ENCODE peak calls at places on chromosomes 4 and X, in four cellular contexts. One of them, this sample, is unnamed.

GRCh38 chr4:21768349-21769310 is 179.9 kb downstream of the KCNIP4 start:
- DNase-seq in WTC11: no peak
- DNase-seq in K562: peak
- DNase-seq in HepG2: peak
- DNase-seq in this sample: peak

GRCh38 chr4:76831475-76832390 is 66.2 kb downstream of the SOWAHB start:
- DNase-seq in WTC11: no peak
- DNase-seq in K562: no peak
- DNase-seq in HepG2: peak
- DNase-seq in this sample: no peak

GRCh38 chr4:175330652-175331051 is 412.5 kb downstream of the ADAM29 start:
- DNase-seq in WTC11: no peak
- DNase-seq in K562: no peak
- DNase-seq in HepG2: no peak
- DNase-seq in this sample: no peak

GRCh38 chr4:91116861-91117260 is 989.7 kb downstream of the CCSER1 start:
- DNase-seq in WTC11: no peak
- DNase-seq in K562: no peak
- DNase-seq in HepG2: no peak
- DNase-seq in this sample: no peak

GRCh38 chr4:175560628-175561027 is 251.4 kb downstream of the GPM6A start:
- DNase-seq in WTC11: no peak
- DNase-seq in K562: no peak
- DNase-seq in HepG2: no peak
- DNase-seq in this sample: peak

GRCh38 chr4:70895846-70896435 is 6.2 kb upstream of the MOB1B start:
- DNase-seq in WTC11: no peak
- DNase-seq in K562: no peak
- DNase-seq in HepG2: no peak
- DNase-seq in this sample: no peak

GRCh38 chrX:118644378-118644777 is 83.0 kb upstream of the IL13RA1 start:
- DNase-seq in WTC11: no peak
- DNase-seq in K562: peak
- DNase-seq in HepG2: peak
- DNase-seq in this sample: peak

GRCh38 chr4:124178449-124179021 is 534.0 kb downstream of the ANKRD50 start:
- DNase-seq in WTC11: no peak
- DNase-seq in K562: no peak
- DNase-seq in HepG2: no peak
- DNase-seq in this sample: no peak

GRCh38 chr4:16089156-16089555 is 5.3 kb upstream of the PROM1 start:
- DNase-seq in WTC11: no peak
- DNase-seq in K562: no peak
- DNase-seq in HepG2: no peak
- DNase-seq in this sample: no peak

GRCh38 chr4:10317345-10317744 is 139.9 kb downstream of the ZNF518B start:
- DNase-seq in WTC11: no peak
- DNase-seq in K562: no peak
- DNase-seq in HepG2: no peak
- DNase-seq in this sample: no peak

GRCh38 chrX:119573840-119574393 is 446 bp upstream of the UBE2A start:
- DNase-seq in WTC11: no peak
- DNase-seq in K562: peak
- DNase-seq in HepG2: peak
- DNase-seq in this sample: peak

GRCh38 chr4:15244354-15244753 is 183.5 kb upstream of the C1QTNF7 start:
- DNase-seq in WTC11: no peak
- DNase-seq in K562: no peak
- DNase-seq in HepG2: no peak
- DNase-seq in this sample: no peak

GRCh38 chr4:24969486-24969885 is 56.6 kb upstream of the CCDC149 start:
- DNase-seq in WTC11: no peak
- DNase-seq in K562: no peak
- DNase-seq in HepG2: no peak
- DNase-seq in this sample: no peak

GRCh38 chr4:101292214-101292613 is 55.1 kb downstream of the PPP3CA start:
- DNase-seq in WTC11: no peak
- DNase-seq in K562: no peak
- DNase-seq in HepG2: no peak
- DNase-seq in this sample: no peak

GRCh38 chr4:112840061-112840460 is 203.1 kb downstream of the LARP7 start:
- DNase-seq in WTC11: no peak
- DNase-seq in K562: no peak
- DNase-seq in HepG2: no peak
- DNase-seq in this sample: no peak
- TF ChIP-seq NR3C1 in WTC11: no peak
- TF ChIP-seq NR3C1 in K562: no peak
- TF ChIP-seq NR3C1 in HepG2: no peak
- TF ChIP-seq NR3C1 in this sample: no peak

DNA sequence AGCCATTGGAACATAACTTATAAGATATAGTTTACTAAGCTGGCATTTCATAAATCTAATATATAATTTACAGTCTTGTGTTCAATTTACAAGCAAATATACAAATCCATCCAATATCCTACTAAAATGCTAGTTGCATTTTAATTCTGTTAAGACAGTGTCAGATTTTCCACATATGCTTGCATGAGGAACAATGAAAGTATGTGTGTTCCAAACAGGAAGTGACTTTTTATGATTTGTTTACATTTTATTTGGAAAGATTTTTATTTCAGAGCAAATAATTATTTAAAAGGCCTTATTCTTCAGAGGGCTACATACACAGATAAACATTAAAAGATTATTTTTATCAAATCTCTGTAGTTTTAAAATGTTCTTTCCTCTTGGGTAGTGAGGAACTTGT is 130.1 kb downstream of the KLHL34 start:
- DNase-seq in WTC11: no peak
- DNase-seq in K562: no peak
- DNase-seq in HepG2: no peak
- DNase-seq in this sample: no peak
- TF ChIP-seq NR3C1 in WTC11: no peak
- TF ChIP-seq NR3C1 in K562: no peak
- TF ChIP-seq NR3C1 in HepG2: no peak
- TF ChIP-seq NR3C1 in this sample: no peak

DNA sequence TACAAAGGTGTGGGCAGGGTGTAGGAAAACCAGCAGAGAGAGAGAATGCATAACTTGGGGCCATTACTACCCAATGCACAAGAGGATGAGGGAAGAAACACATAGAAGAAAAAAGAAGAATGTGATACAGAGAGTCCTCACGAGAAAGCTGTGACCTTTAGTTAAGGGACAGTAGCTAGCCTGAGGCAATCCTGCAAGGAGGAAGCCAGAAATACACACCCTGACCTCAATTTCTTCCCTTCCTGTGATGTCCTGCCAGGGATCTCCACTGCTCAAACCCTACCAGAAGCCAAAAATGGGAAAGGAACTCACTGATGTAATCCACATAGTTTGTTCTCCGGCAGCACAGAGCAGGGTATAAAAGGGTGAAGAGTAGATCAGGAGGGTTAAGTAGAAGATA is 17.8 kb upstream of the XKRX start:
- DNase-seq in WTC11: no peak
- DNase-seq in K562: no peak
- DNase-seq in HepG2: no peak
- DNase-seq in this sample: no peak
- TF ChIP-seq NR3C1 in WTC11: no peak
- TF ChIP-seq NR3C1 in K562: no peak
- TF ChIP-seq NR3C1 in HepG2: no peak
- TF ChIP-seq NR3C1 in this sample: no peak

DNA sequence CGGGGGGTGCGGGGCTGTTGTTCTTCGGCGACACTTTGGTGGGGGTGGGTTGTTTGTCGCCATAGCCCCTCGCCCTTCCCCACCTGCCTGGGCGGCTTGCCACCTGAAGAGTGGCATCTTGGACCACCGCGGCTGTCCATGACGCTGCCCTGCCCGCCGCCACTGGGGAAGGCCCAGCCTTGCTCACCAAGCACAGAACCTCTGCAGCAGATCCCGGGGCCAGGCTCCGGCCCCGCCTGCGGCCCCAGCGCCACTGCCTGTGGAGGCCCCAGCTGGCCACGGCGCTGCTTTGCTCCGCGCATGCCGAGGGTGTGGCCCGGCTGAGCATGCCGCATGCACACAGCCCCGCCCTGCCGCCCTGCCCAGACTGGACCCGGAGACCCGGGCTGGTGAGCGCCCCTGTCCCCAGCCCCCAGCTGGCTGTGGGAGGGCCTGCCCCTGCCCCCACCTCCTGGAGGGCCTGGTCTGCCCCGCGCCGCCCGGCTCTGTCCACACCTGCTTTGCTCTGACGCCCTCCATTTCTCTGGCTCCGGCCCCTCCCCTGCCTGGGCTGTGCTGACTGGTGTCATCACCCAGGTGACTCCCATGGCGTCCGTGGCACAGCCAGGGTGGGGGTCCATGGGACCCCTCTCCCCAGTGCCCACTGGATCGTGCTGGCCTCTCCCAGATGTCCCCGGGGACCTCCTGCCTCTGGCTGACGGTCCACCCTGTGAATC is 5.3 kb downstream of the NAT8L start:
- DNase-seq in WTC11: peak
- DNase-seq in K562: peak
- DNase-seq in HepG2: no peak
- DNase-seq in this sample: no peak
- TF ChIP-seq NR3C1 in WTC11: no peak
- TF ChIP-seq NR3C1 in K562: no peak
- TF ChIP-seq NR3C1 in HepG2: no peak
- TF ChIP-seq NR3C1 in this sample: no peak

DNA sequence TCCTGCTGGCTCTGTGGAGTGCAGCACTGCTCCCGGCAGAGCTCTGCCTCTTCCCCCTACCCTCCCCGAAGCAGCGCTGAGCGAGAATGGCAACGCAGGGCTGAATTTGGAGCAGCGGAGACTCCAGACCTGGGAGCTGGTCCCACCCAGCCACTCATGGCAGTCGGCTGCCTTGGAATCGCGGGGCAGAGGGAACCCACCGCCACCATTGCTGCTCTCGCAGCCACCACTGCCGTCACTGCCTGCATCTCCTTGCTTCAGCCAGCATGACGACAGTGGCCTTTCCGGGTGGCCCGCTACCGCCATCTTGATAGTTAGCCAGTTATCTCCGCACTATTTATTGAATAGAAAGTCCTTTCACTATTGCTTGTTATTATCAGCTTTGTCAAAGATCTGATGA is 321.5 kb upstream of the POU3F4 start:
- DNase-seq in WTC11: no peak
- DNase-seq in K562: no peak
- DNase-seq in HepG2: no peak
- DNase-seq in this sample: no peak
- TF ChIP-seq NR3C1 in WTC11: no peak
- TF ChIP-seq NR3C1 in K562: no peak
- TF ChIP-seq NR3C1 in HepG2: no peak
- TF ChIP-seq NR3C1 in this sample: no peak